ENCODE peak calls at places on chromosome 2, in nine cellular contexts. U is NCI-H510A, K is glutamatergic neuron, X is G401, O is EH, Q is SIG-M5, R is amniotic stem cell, S is dermis microvascular lymphatic vessel endothelial cell, B is retinal pigment epithelial cell. Y is an unnamed sample.

GRCh38 chr2:197184959-197185586 is 125.5 kb downstream of the ANKRD44 start:
- DNase-seq in S (peak), X (peak), K (no peak), B (no peak), O (peak), Q (no peak), U (no peak), R (no peak), Y (peak)

GRCh38 chr2:173410579-173410978 is 55.9 kb downstream of the CDCA7 start:
- DNase-seq in S (no peak), X (no peak), O (no peak), B (no peak), R (no peak), U (no peak), Q (no peak), K (no peak), Y (no peak)

GRCh38 chr2:227509824-227510619 is 38.1 kb downstream of the AGFG1 start:
- DNase-seq in S (no peak), Q (no peak), B (peak), K (no peak), U (no peak), O (peak), X (no peak), R (no peak), Y (no peak)

GRCh38 chr2:218879881-218880748 is 537 bp upstream of the WNT10A start:
- DNase-seq in K (no peak), U (no peak), X (no peak), B (no peak), Q (no peak), S (no peak), R (no peak), O (no peak), Y (no peak)

GRCh38 chr2:197278804-197279763 is 31.5 kb downstream of the ANKRD44 start:
- DNase-seq in R (no peak), X (no peak), O (no peak), S (no peak), Q (no peak), B (no peak), K (no peak), U (no peak), Y (no peak)

GRCh38 chr2:65458999-65459398 is 26.6 kb upstream of the SPRED2 start:
- DNase-seq in B (no peak), U (no peak), S (no peak), K (no peak), R (no peak), X (no peak), O (peak), Q (no peak), Y (no peak)

GRCh38 chr2:24491626-24492282 is 700 bp downstream of the NCOA1 start:
- DNase-seq in K (peak), S (no peak), Q (no peak), O (peak), X (peak), B (no peak), R (no peak), U (peak), Y (peak)

GRCh38 chr2:197345846-197346370 is 35.3 kb upstream of the ANKRD44 start:
- DNase-seq in U (no peak), S (no peak), O (peak), K (no peak), R (no peak), B (no peak), Q (no peak), X (no peak), Y (no peak)

GRCh38 chr2:64688909-64689308 is 35.2 kb upstream of the SERTAD2 start:
- DNase-seq in O (no peak), B (no peak), X (no peak), U (no peak), K (no peak), S (no peak), R (no peak), Q (no peak), Y (no peak)

GRCh38 chr2:25897500-25897899 is 19.2 kb upstream of the ASXL2 start:
- DNase-seq in R (no peak), S (no peak), K (no peak), U (no peak), X (no peak), B (no peak), O (no peak), Q (no peak), Y (no peak)

GRCh38 chr2:232438951-232439757 is 16.8 kb upstream of the ALPI start:
- DNase-seq in U (no peak), X (peak), O (peak), K (peak), B (no peak), Q (no peak), R (no peak), S (no peak), Y (no peak)